ENCODE peak calls at places on chromosomes 11 and 22, in five cellular contexts. E is sigmoid colon, G is ovary, F is A549, W is right lobe of liver. R is an unnamed sample.
A peak's percentile ranks its signal among the peaks of the same experiment; 100 is the strongest.

GRCh38 chr11:31887180-31887579 is 76.1 kb upstream of the PAX6 start:
- DNase-seq in E (no peak), G (no peak), F (no peak), W (no peak), R (no peak)

GRCh38 chr22:37533995-37534394 is 14.8 kb upstream of the CARD10 start:
- DNase-seq in E (no peak), G (no peak), F (no peak), W (no peak), R (no peak)

GRCh38 chr22:43634316-43634715 is 177.8 kb downstream of the EFCAB6 start:
- DNase-seq in E (no peak), G (no peak), F (no peak), W (no peak), R (no peak)

GRCh38 chr11:123193742-123194141 is 1.3 kb downstream of the CLMP start:
- DNase-seq in E (peak; percentile 66), G (no peak), F (no peak), W (no peak), R (no peak)

GRCh38 chr11:23405350-23405937 is 545.2 kb upstream of the CCDC179 start:
- DNase-seq in E (peak; percentile 59), G (no peak), F (no peak), W (no peak), R (no peak)

GRCh38 chr11:22920939-22921565 is 60.8 kb upstream of the CCDC179 start:
- DNase-seq in E (no peak), G (no peak), F (peak; percentile 7), W (no peak), R (no peak)

GRCh38 chr11:79390477-79390876 is 50.4 kb downstream of the TENM4 start:
- DNase-seq in E (no peak), G (no peak), F (no peak), W (no peak), R (no peak)

GRCh38 chr11:65559951-65560537 is 1.9 kb upstream of the LTBP3 start:
- DNase-seq in E (peak; percentile 69), G (no peak), F (peak; percentile 89), W (no peak), R (no peak)

GRCh38 chr11:30479899-30480298 is 106.3 kb downstream of the MPPED2 start:
- DNase-seq in E (no peak), G (no peak), F (no peak), W (no peak), R (no peak)

GRCh38 chr11:59923813-59924212 is 14.4 kb upstream of the OOSP1 start:
- DNase-seq in E (no peak), G (no peak), F (no peak), W (no peak), R (no peak)

GRCh38 chr11:2577071-2578005 is 122.5 kb downstream of the KCNQ1OT1 start:
- DNase-seq in E (peak; percentile 50), G (peak; percentile 4), F (no peak), W (peak; percentile 38), R (peak; percentile 10)

GRCh38 chr22:21856197-21856596 is 11.2 kb downstream of the MAPK1 start:
- DNase-seq in E (no peak), G (no peak), F (no peak), W (no peak), R (no peak)

GRCh38 chr22:48592931-48593330 is 1234.7 kb downstream of the BRD1 start:
- DNase-seq in E (no peak), G (no peak), F (no peak), W (no peak), R (no peak)

GRCh38 chr22:48404004-48404403 is 1423.7 kb downstream of the BRD1 start:
- DNase-seq in E (no peak), G (no peak), F (no peak), W (peak; percentile 33), R (no peak)

DNA sequence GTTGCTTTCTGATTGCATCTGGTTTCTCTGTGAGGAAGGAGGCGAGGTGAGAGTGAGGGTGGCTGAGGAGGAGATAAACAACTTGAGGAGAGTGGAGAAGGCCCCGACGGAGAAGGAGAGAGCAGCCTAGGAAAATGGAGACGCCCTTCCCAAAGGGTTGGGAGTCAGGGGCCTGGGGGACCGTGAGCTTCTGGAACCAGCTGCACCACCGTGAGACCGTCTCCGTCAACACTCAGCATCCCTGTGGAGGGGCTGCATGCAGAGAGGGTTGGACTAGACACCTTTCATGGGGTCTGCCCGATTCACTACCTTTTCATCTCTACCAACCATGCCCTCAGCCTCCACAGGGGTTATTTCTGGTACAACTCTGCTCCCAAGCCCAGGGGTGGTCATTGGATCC is 13.3 kb upstream of the KMT5B start:
- DNase-seq in E (no peak), G (no peak), F (no peak), W (no peak), R (no peak)
- TF ChIP-seq POLR2A in E (no peak), G (no peak), F (no peak), W (no peak), R (no peak)

GRCh38 chr22:32631507-32632245 is 157.1 kb downstream of the FBXO7 start:
- DNase-seq in E (no peak), G (no peak), F (no peak), W (no peak), R (no peak)

GRCh38 chr22:32632650-32633049 is 158.0 kb downstream of the FBXO7 start:
- DNase-seq in E (no peak), G (no peak), F (no peak), W (no peak), R (no peak)

GRCh38 chr22:32634424-32634981 is 159.9 kb downstream of the FBXO7 start:
- DNase-seq in E (no peak), G (no peak), F (no peak), W (no peak), R (no peak)

GRCh38 chr22:32637951-32638350 is 163.3 kb downstream of the FBXO7 start:
- DNase-seq in E (no peak), G (no peak), F (no peak), W (no peak), R (no peak)

DNA sequence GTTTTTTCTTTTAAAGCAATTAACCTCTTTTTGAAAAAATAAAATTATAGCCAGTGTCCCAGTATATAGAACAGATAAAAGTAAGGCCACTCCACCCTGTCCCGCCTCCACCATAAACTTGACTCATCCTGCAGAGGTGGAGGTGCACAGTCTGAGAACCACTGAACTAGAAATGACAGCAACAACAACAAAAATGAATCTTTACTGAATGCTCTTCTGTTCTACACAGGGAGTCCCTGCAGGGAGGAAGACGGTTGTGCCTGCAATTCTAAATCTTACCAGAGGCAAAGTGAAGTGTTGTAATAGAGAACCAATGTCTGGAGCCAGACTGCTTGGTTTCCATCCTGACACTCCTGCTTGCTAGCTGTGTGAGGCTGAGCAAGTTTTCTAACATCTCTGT is 162.3 kb downstream of the FBXO7 start:
- DNase-seq in E (no peak), G (no peak), F (no peak), W (no peak), R (no peak)
- TF ChIP-seq CTCF in E (no peak), G (no peak), F (no peak), W (no peak), R (peak; percentile 13)

DNA sequence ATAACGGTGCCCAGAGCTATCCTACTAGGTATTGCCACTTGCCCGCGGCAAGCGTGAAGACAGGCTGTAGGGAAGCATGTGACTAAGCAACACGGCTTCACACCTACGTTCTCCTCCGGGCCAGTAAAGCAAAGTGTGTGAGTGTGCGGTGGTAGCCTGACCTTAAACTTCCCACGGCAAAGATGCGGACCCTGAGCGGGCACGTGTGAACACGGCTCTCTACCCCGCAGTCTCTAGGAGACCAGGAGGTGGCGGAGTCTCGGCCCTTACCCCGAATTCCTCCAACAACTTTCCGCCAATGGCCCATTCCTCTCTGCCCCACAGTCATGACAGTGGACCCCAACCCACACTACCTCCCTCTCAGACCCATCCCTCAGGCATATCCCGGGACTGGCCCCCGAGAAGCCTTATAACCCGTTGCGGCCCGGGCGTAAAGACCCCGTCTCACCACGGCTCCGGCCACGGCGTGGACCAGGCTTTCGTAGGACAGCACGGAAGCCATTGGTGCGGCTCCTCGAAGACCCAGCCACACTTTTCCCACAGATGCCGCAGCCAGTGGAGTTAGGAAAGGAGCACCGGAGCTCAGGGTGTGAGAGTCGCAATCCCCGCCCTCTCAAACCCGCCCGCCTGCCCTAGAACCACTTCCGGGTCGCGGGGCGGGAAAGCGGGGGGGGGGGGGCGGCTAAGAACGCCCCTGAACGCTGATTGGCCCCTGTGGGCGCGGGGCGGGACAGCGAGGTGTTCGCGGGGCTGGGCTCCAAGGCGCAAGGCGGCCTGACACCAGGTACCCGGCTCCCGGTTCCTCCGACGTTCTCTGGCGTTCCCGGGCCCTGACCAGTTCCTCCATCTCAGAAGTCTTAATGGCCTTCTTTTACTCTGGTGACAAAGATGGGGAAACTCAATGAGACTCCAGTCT is at the start of gene SLC25A17:
- DNase-seq in E (peak; percentile 94), G (peak; percentile 87), F (peak; percentile 78), W (peak; percentile 94), R (peak; percentile 84)
- TF ChIP-seq POLR2A in E (peak; percentile 50), G (no peak), F (peak; percentile 55), W (peak; percentile 29), R (peak; percentile 32)

GRCh38 chr11:61890536-61891330 is 612 bp downstream of the FADS3 start:
- DNase-seq in E (peak; percentile 87), G (peak; percentile 59), F (peak; percentile 50), W (peak; percentile 62), R (no peak)
- TF ChIP-seq CTCF in E (no peak), G (no peak), F (no peak), W (no peak), R (no peak)

GRCh38 chr11:94795799-94796580 is 27.8 kb downstream of the AMOTL1 start:
- DNase-seq in E (no peak), G (no peak), F (no peak), W (peak; percentile 72), R (no peak)

GRCh38 chr11:94793002-94793401 is 24.8 kb downstream of the AMOTL1 start:
- DNase-seq in E (no peak), G (no peak), F (no peak), W (no peak), R (no peak)

GRCh38 chr11:94792453-94792852 is 24.3 kb downstream of the AMOTL1 start:
- DNase-seq in E (no peak), G (no peak), F (no peak), W (no peak), R (no peak)

GRCh38 chr11:94794287-94795168 is 26.4 kb downstream of the AMOTL1 start:
- DNase-seq in E (peak; percentile 74), G (peak; percentile 51), F (no peak), W (peak; percentile 87), R (no peak)

GRCh38 chr11:94793822-94794221 is 25.7 kb downstream of the AMOTL1 start:
- DNase-seq in E (no peak), G (no peak), F (no peak), W (no peak), R (no peak)
- TF ChIP-seq POLR2A in E (no peak), G (no peak), F (no peak), W (no peak), R (no peak)

DNA sequence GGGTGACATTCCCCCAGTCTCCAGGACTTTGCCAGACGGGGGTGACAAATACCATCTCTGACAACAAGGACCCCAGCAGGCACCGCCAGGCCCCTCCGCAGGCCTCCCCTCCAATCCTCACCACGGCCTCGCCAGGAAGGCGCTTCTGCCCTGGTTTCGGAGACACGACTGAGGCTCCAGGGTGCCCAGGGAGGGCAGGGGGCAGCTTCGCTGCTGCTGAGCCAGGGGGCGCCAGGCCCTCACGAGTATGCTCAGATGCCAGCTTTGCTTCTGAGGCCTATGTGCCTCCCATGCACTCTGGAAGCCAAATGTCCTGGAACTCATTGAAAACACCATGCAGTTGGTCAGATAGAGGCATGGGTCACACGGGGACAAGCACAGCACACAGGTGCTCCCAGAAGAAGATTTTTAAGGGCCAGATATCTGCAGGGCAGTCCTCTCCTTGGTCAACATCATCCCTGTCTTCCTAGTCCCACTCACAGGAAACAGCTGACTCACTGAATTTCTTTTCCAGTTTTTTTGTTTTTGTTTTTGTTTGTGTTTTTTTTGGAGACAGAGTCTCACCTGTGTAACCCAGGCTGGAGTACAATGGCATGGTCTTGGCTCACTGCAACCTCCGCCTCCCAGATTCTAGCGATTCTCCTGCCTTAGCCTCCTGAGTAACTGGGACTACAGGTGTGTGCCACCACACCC is 19.9 kb downstream of the BID start:
- DNase-seq in E (no peak), G (no peak), F (no peak), W (no peak), R (no peak)
- TF ChIP-seq CTCF in E (no peak), G (no peak), F (no peak), W (peak; percentile 49), R (no peak)